ENCODE peak calls at places on chromosomes 2 and 18, in five cellular contexts. One of them, this sample, is unnamed. For H3K9me3, the result is how much of the 10 kb centered on the place peaks cover.

GRCh38 chr2:193141-193552 is 70.7 kb downstream of the SH3YL1 start:
- DNase-seq in cardiac muscle cell: no peak
- DNase-seq in tibial artery: no peak
- DNase-seq in pancreas: no peak
- DNase-seq in neuronal stem cell: no peak
- DNase-seq in this sample: no peak

GRCh38 chr2:239644016-239644415 is 243.2 kb upstream of the HDAC4 start:
- DNase-seq in pancreas: no peak
- DNase-seq in neuronal stem cell: no peak
- DNase-seq in cardiac muscle cell: peak
- DNase-seq in tibial artery: no peak
- DNase-seq in this sample: no peak

GRCh38 chr18:12408247-12408869 is 629 bp downstream of the PRELID3A start:
- DNase-seq in neuronal stem cell: no peak
- DNase-seq in pancreas: no peak
- DNase-seq in tibial artery: no peak
- DNase-seq in cardiac muscle cell: peak
- DNase-seq in this sample: peak

GRCh38 chr2:183291436-183291835 is 167.2 kb downstream of the NUP35 start:
- DNase-seq in neuronal stem cell: no peak
- DNase-seq in tibial artery: no peak
- DNase-seq in pancreas: no peak
- DNase-seq in cardiac muscle cell: no peak
- DNase-seq in this sample: no peak

GRCh38 chr2:9319338-9319715 is 104.0 kb downstream of the ITGB1BP1 start:
- DNase-seq in tibial artery: no peak
- DNase-seq in pancreas: no peak
- DNase-seq in neuronal stem cell: no peak
- DNase-seq in cardiac muscle cell: no peak
- DNase-seq in this sample: no peak

GRCh38 chr2:200442471-200442870 is 67.4 kb downstream of the KCTD18 start:
- DNase-seq in pancreas: no peak
- DNase-seq in tibial artery: no peak
- DNase-seq in cardiac muscle cell: peak
- DNase-seq in neuronal stem cell: no peak
- DNase-seq in this sample: no peak

GRCh38 chr2:99854236-99854852 is 288.0 kb downstream of the AFF3 start:
- DNase-seq in tibial artery: no peak
- DNase-seq in cardiac muscle cell: no peak
- DNase-seq in neuronal stem cell: no peak
- DNase-seq in pancreas: no peak
- DNase-seq in this sample: no peak

GRCh38 chr18:49878567-49878966 is 65.2 kb upstream of the ACAA2 start:
- DNase-seq in cardiac muscle cell: peak
- DNase-seq in pancreas: no peak
- DNase-seq in neuronal stem cell: no peak
- DNase-seq in tibial artery: no peak
- DNase-seq in this sample: no peak

GRCh38 chr18:56475250-56475649 is 163.1 kb downstream of the TXNL1 start:
- DNase-seq in cardiac muscle cell: no peak
- DNase-seq in tibial artery: no peak
- DNase-seq in pancreas: no peak
- DNase-seq in neuronal stem cell: no peak
- DNase-seq in this sample: no peak

GRCh38 chr18:24271381-24272331 is 126.0 kb downstream of the OSBPL1A start:
- DNase-seq in neuronal stem cell: peak
- DNase-seq in pancreas: peak
- DNase-seq in cardiac muscle cell: peak
- DNase-seq in tibial artery: peak
- DNase-seq in this sample: peak

GRCh38 chr2:168165418-168165817 is 82.0 kb downstream of the STK39 start:
- DNase-seq in tibial artery: no peak
- DNase-seq in cardiac muscle cell: peak
- DNase-seq in pancreas: no peak
- DNase-seq in neuronal stem cell: no peak
- DNase-seq in this sample: no peak

GRCh38 chr2:223759569-223760430 is 77.6 kb downstream of the AP1S3 start:
- DNase-seq in tibial artery: no peak
- DNase-seq in neuronal stem cell: no peak
- DNase-seq in cardiac muscle cell: peak
- DNase-seq in pancreas: peak
- DNase-seq in this sample: no peak

GRCh38 chr18:55300469-55301195 is 287.4 kb downstream of the TCF4 start:
- DNase-seq in cardiac muscle cell: peak
- DNase-seq in tibial artery: no peak
- DNase-seq in neuronal stem cell: peak
- DNase-seq in pancreas: no peak
- DNase-seq in this sample: no peak

GRCh38 chr2:10762651-10763460 is 41.4 kb downstream of the ATP6V1C2 start:
- DNase-seq in pancreas: no peak
- DNase-seq in neuronal stem cell: no peak
- DNase-seq in tibial artery: no peak
- DNase-seq in cardiac muscle cell: peak
- DNase-seq in this sample: no peak

GRCh38 chr2:219184116-219184515 is 6.0 kb downstream of the RETREG2 start:
- DNase-seq in cardiac muscle cell: no peak
- DNase-seq in neuronal stem cell: no peak
- DNase-seq in tibial artery: no peak
- DNase-seq in pancreas: no peak
- DNase-seq in this sample: no peak

GRCh38 chr2:85265304-85265703 is 62.5 kb downstream of the TGOLN2 start:
- DNase-seq in cardiac muscle cell: peak
- DNase-seq in tibial artery: no peak
- DNase-seq in pancreas: no peak
- DNase-seq in neuronal stem cell: no peak
- DNase-seq in this sample: no peak

GRCh38 chr2:28055325-28055970 is 164.9 kb downstream of the BABAM2 start:
- DNase-seq in pancreas: no peak
- DNase-seq in neuronal stem cell: no peak
- DNase-seq in tibial artery: no peak
- DNase-seq in cardiac muscle cell: no peak
- DNase-seq in this sample: no peak

GRCh38 chr18:44067201-44067600 is 613.5 kb upstream of the SETBP1 start:
- DNase-seq in pancreas: no peak
- DNase-seq in neuronal stem cell: no peak
- DNase-seq in tibial artery: no peak
- DNase-seq in cardiac muscle cell: no peak
- DNase-seq in this sample: no peak

GRCh38 chr2:222120933-222121332 is 177.9 kb downstream of the PAX3 start:
- DNase-seq in pancreas: no peak
- DNase-seq in neuronal stem cell: no peak
- DNase-seq in cardiac muscle cell: no peak
- DNase-seq in tibial artery: no peak
- DNase-seq in this sample: no peak

GRCh38 chr2:6913415-6914157 is 3.6 kb upstream of the RNF144A start:
- DNase-seq in tibial artery: no peak
- DNase-seq in pancreas: no peak
- DNase-seq in neuronal stem cell: no peak
- DNase-seq in cardiac muscle cell: no peak
- DNase-seq in this sample: no peak

GRCh38 chr2:139142252-139142651 is 362.1 kb upstream of the NXPH2 start:
- DNase-seq in cardiac muscle cell: peak
- DNase-seq in pancreas: no peak
- DNase-seq in tibial artery: no peak
- DNase-seq in neuronal stem cell: peak
- DNase-seq in this sample: no peak

GRCh38 chr2:33267745-33268144 is 208.7 kb upstream of the RASGRP3 start:
- DNase-seq in cardiac muscle cell: peak
- DNase-seq in pancreas: no peak
- DNase-seq in neuronal stem cell: no peak
- DNase-seq in tibial artery: no peak
- DNase-seq in this sample: no peak

GRCh38 chr2:120223034-120223912 is at the start of gene TMEM185B:
- DNase-seq in tibial artery: peak
- DNase-seq in neuronal stem cell: peak
- DNase-seq in cardiac muscle cell: peak
- DNase-seq in pancreas: peak
- DNase-seq in this sample: peak

GRCh38 chr2:40219141-40219540 is 232.7 kb downstream of the SLC8A1 start:
- DNase-seq in cardiac muscle cell: peak
- DNase-seq in tibial artery: no peak
- DNase-seq in pancreas: no peak
- DNase-seq in neuronal stem cell: no peak
- DNase-seq in this sample: no peak

GRCh38 chr2:196314780-196315179 is 143.4 kb upstream of the STK17B start:
- DNase-seq in neuronal stem cell: no peak
- DNase-seq in tibial artery: no peak
- DNase-seq in cardiac muscle cell: no peak
- DNase-seq in pancreas: no peak
- DNase-seq in this sample: no peak

GRCh38 chr18:69205925-69206324 is 194.8 kb upstream of the DOK6 start:
- DNase-seq in pancreas: no peak
- DNase-seq in cardiac muscle cell: no peak
- DNase-seq in tibial artery: no peak
- DNase-seq in neuronal stem cell: no peak
- DNase-seq in this sample: no peak

GRCh38 chr2:136117909-136118818 is at the start of gene CXCR4:
- DNase-seq in tibial artery: peak
- DNase-seq in cardiac muscle cell: peak
- DNase-seq in neuronal stem cell: peak
- DNase-seq in pancreas: peak
- DNase-seq in this sample: peak

GRCh38 chr2:98569197-98569793 is 39.0 kb downstream of the COA5 start:
- DNase-seq in tibial artery: no peak
- DNase-seq in neuronal stem cell: peak
- DNase-seq in cardiac muscle cell: peak
- DNase-seq in pancreas: peak
- DNase-seq in this sample: no peak

GRCh38 chr2:148885988-148886387 is 11.0 kb downstream of the KIF5C start:
- DNase-seq in cardiac muscle cell: no peak
- DNase-seq in tibial artery: no peak
- DNase-seq in pancreas: no peak
- DNase-seq in neuronal stem cell: no peak
- DNase-seq in this sample: no peak
- H3K9me3 ChIP-seq in cardiac muscle cell: under half
- H3K9me3 ChIP-seq in tibial artery: under half
- H3K9me3 ChIP-seq in pancreas: under half
- H3K9me3 ChIP-seq in neuronal stem cell: under half
- H3K9me3 ChIP-seq in this sample: under half

GRCh38 chr2:105489168-105489878 is 90.5 kb upstream of the FHL2 start:
- DNase-seq in pancreas: no peak
- DNase-seq in neuronal stem cell: no peak
- DNase-seq in cardiac muscle cell: no peak
- DNase-seq in tibial artery: no peak
- DNase-seq in this sample: no peak
- H3K4me3 ChIP-seq in pancreas: no peak
- H3K4me3 ChIP-seq in neuronal stem cell: no peak
- H3K4me3 ChIP-seq in cardiac muscle cell: no peak
- H3K4me3 ChIP-seq in tibial artery: no peak
- H3K4me3 ChIP-seq in this sample: no peak

GRCh38 chr2:177429688-177430325 is 37.2 kb downstream of the AGPS start:
- DNase-seq in cardiac muscle cell: peak
- DNase-seq in neuronal stem cell: no peak
- DNase-seq in tibial artery: no peak
- DNase-seq in pancreas: no peak
- DNase-seq in this sample: no peak
- H3K9me3 ChIP-seq in cardiac muscle cell: under half
- H3K9me3 ChIP-seq in neuronal stem cell: half or more
- H3K9me3 ChIP-seq in tibial artery: under half
- H3K9me3 ChIP-seq in pancreas: under half
- H3K9me3 ChIP-seq in this sample: under half

GRCh38 chr2:67625178-67625577 is 228.0 kb downstream of the ETAA1 start:
- DNase-seq in cardiac muscle cell: peak
- DNase-seq in neuronal stem cell: no peak
- DNase-seq in tibial artery: no peak
- DNase-seq in pancreas: no peak
- DNase-seq in this sample: no peak
- H3K4me3 ChIP-seq in cardiac muscle cell: no peak
- H3K4me3 ChIP-seq in neuronal stem cell: no peak
- H3K4me3 ChIP-seq in tibial artery: no peak
- H3K4me3 ChIP-seq in pancreas: no peak
- H3K4me3 ChIP-seq in this sample: no peak